ENCODE peak calls at places on chromosomes 16 and 17, in four cellular contexts. C is endodermal cell, H is H9, A is mucosa of descending colon. P is an unnamed sample.

GRCh38 chr17:76261421-76262215 is 3.5 kb upstream of the UBALD2 start:
- DNase-seq in C (no peak), H (no peak), A (no peak), P (no peak)

GRCh38 chr17:20121359-20122235 is 112.4 kb downstream of the SPECC1 start:
- DNase-seq in C (peak; percentile 95), H (peak; percentile 85), A (peak; percentile 67), P (peak; percentile 54)

GRCh38 chr16:79885320-79885719 is 284.8 kb upstream of the MAF start:
- DNase-seq in C (no peak), H (no peak), A (no peak), P (no peak)

GRCh38 chr17:34713687-34714086 is 134.3 kb downstream of the TMEM132E start:
- DNase-seq in C (peak; percentile 25), H (peak; percentile 16), A (no peak), P (no peak)

GRCh38 chr16:732332-732731 is 5.4 kb downstream of the HAGHL start:
- DNase-seq in C (no peak), H (no peak), A (no peak), P (no peak)

GRCh38 chr17:13074026-13074425 is 56.2 kb upstream of the ELAC2 start:
- DNase-seq in C (no peak), H (no peak), A (no peak), P (no peak)

GRCh38 chr17:38578229-38578628 is 27.5 kb downstream of the SRCIN1 start:
- DNase-seq in C (peak; percentile 90), H (peak; percentile 95), A (no peak), P (no peak)

GRCh38 chr16:85986931-85987749 is 88.2 kb downstream of the IRF8 start:
- DNase-seq in C (peak; percentile 87), H (peak; percentile 63), A (peak; percentile 68), P (peak; percentile 56)

GRCh38 chr16:85536411-85537330 is 76.5 kb upstream of the GSE1 start:
- DNase-seq in C (no peak), H (no peak), A (peak; percentile 51), P (peak; percentile 75)

GRCh38 chr17:32558997-32559650 is 72.3 kb downstream of the CDK5R1 start:
- DNase-seq in C (peak; percentile 26), H (no peak), A (no peak), P (no peak)

GRCh38 chr16:30121741-30122620 is 1.0 kb downstream of the MAPK3 start:
- DNase-seq in C (peak; percentile 56), H (peak; percentile 33), A (peak; percentile 75), P (peak; percentile 64)

GRCh38 chr17:17808706-17809432 is 27.9 kb downstream of the SREBF1 start:
- DNase-seq in C (peak; percentile 76), H (no peak), A (no peak), P (no peak)

GRCh38 chr16:30758988-30759461 is 2.8 kb downstream of the CFAP119 start:
- DNase-seq in C (no peak), H (no peak), A (peak; percentile 24), P (no peak)

GRCh38 chr17:14331982-14332298 is 31.1 kb downstream of the HS3ST3B1 start:
- DNase-seq in C (no peak), H (no peak), A (no peak), P (no peak)

GRCh38 chr16:86350289-86350688 is 160.0 kb upstream of the FOXF1 start:
- DNase-seq in C (no peak), H (no peak), A (no peak), P (no peak)

GRCh38 chr17:82939213-82940030 is 99.6 kb upstream of the ZNF750 start:
- DNase-seq in C (no peak), H (no peak), A (no peak), P (peak; percentile 17)

GRCh38 chr16:29808219-29808900 is 2.0 kb downstream of the MAZ start:
- DNase-seq in C (no peak), H (no peak), A (peak; percentile 59), P (peak; percentile 49)

GRCh38 chr16:78436846-78437245 is 337.4 kb downstream of the WWOX start:
- DNase-seq in C (no peak), H (no peak), A (no peak), P (no peak)

GRCh38 chr17:81558941-81559806 is 7.0 kb upstream of the FAAP100 start:
- DNase-seq in C (peak; percentile 83), H (peak; percentile 73), A (no peak), P (no peak)

GRCh38 chr17:57636985-57637667 is 108.0 kb downstream of the CCDC182 start:
- DNase-seq in C (no peak), H (no peak), A (no peak), P (no peak)

GRCh38 chr16:56907401-56907800 is 24.5 kb upstream of the HERPUD1 start:
- DNase-seq in C (no peak), H (no peak), A (no peak), P (no peak)

GRCh38 chr16:15780805-15781204 is 76.0 kb downstream of the MYH11 start:
- DNase-seq in C (no peak), H (no peak), A (no peak), P (no peak)

GRCh38 chr16:11524098-11524760 is 62.5 kb downstream of the LITAF start:
- DNase-seq in C (no peak), H (no peak), A (no peak), P (no peak)

GRCh38 chr16:80197790-80198201 is 343.0 kb upstream of the DYNLRB2 start:
- DNase-seq in C (no peak), H (no peak), A (no peak), P (no peak)

GRCh38 chr16:78543066-78543465 is 443.6 kb downstream of the WWOX start:
- DNase-seq in C (no peak), H (no peak), A (no peak), P (no peak)

GRCh38 chr16:19330801-19331484 is 45.4 kb downstream of the CLEC19A start:
- DNase-seq in C (no peak), H (peak; percentile 38), A (no peak), P (no peak)

GRCh38 chr17:71633391-71633849 is 487.4 kb upstream of the SOX9 start:
- DNase-seq in C (no peak), H (no peak), A (peak; percentile 59), P (no peak)

GRCh38 chr17:59378621-59379194 is 47.3 kb downstream of the YPEL2 start:
- DNase-seq in C (peak; percentile 69), H (no peak), A (peak; percentile 47), P (no peak)

GRCh38 chr17:59377410-59377809 is 46.0 kb downstream of the YPEL2 start:
- DNase-seq in C (no peak), H (no peak), A (no peak), P (no peak)

GRCh38 chr17:59372138-59372751 is 40.8 kb downstream of the YPEL2 start:
- DNase-seq in C (no peak), H (no peak), A (no peak), P (no peak)

GRCh38 chr17:59373879-59374495 is 42.5 kb downstream of the YPEL2 start:
- DNase-seq in C (no peak), H (no peak), A (no peak), P (no peak)

DNA sequence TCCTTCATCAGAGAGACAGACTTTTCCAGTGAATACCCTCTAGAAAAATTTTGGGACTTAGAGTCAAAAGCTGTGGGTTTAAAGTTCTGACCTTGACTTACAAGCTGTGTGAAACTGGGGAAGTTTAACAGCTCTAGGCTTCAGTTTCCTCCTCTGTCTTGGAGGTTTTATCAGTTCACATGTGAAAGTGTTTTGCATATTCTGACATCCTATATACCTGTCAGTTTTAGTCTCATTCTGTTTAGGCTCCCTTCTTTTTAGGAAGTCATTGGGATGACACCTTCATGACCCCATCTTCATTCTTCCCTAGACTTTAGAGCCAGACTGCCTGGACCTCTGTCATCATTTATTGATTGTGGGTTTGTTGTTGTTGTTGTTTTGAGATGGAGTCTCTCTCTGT is 44.4 kb downstream of the YPEL2 start:
- DNase-seq in C (no peak), H (no peak), A (no peak), P (no peak)
- H3K4me1 ChIP-seq in C (peaks cover 25% of the 10 kb centered on the region), H (peaks cover 2% of the 10 kb centered on the region), A (peaks cover 78% of the 10 kb centered on the region), P (peaks cover 40% of the 10 kb centered on the region)

GRCh38 chr16:88676502-88677242 is 9.6 kb downstream of the SNAI3 start:
- DNase-seq in C (no peak), H (no peak), A (no peak), P (no peak)

GRCh38 chr16:88671806-88672205 is 8.9 kb upstream of the MVD start:
- DNase-seq in C (no peak), H (no peak), A (no peak), P (no peak)

GRCh38 chr16:88673685-88674398 is 11.0 kb upstream of the MVD start:
- DNase-seq in C (no peak), H (no peak), A (no peak), P (no peak)

GRCh38 chr16:88669986-88670385 is 7.1 kb upstream of the MVD start:
- DNase-seq in C (no peak), H (no peak), A (no peak), P (no peak)

DNA sequence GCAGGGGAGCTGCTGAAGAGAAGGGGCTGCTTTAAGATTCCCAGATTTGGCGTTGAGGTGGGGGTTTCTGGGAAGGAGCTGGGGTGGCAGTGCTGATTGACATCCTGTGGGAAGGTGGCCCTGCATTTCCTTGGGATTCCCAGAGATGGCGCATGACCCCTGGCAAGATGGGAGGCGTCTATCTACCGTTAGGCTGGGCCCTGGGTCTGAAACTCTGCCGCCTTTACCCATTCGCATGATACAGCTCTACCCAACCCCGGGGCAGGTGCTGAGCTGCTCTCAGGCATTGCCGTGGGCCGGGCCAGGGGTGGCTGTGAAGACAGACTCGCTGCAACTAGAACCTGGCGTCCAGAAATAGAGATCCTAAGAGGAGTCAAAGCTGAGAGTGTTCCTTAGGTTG is 9.9 kb upstream of the MVD start:
- DNase-seq in C (peak; percentile 88), H (peak; percentile 86), A (peak; percentile 40), P (no peak)
- TF ChIP-seq CTCF in C (peak; percentile 77), H (peak; percentile 74), A (no peak), P (no peak)

GRCh38 chr17:41962111-41962510 is 4.5 kb upstream of the CNP start:
- DNase-seq in C (no peak), H (no peak), A (no peak), P (no peak)
- H3K4me1 ChIP-seq in C (peaks cover 13% of the 10 kb centered on the region), H (peaks cover 2% of the 10 kb centered on the region), A (peaks cover 7% of the 10 kb centered on the region), P (peaks cover 4% of the 10 kb centered on the region)

GRCh38 chr17:6626616-6627015 is 13.9 kb downstream of the KIAA0753 start:
- DNase-seq in C (no peak), H (no peak), A (no peak), P (no peak)

GRCh38 chr17:6623941-6624340 is 16.6 kb downstream of the KIAA0753 start:
- DNase-seq in C (no peak), H (no peak), A (no peak), P (no peak)

GRCh38 chr17:6630390-6630789 is 10.1 kb downstream of the KIAA0753 start:
- DNase-seq in C (no peak), H (no peak), A (no peak), P (no peak)

GRCh38 chr17:6632530-6632929 is 8.0 kb downstream of the KIAA0753 start:
- DNase-seq in C (no peak), H (no peak), A (no peak), P (no peak)

DNA sequence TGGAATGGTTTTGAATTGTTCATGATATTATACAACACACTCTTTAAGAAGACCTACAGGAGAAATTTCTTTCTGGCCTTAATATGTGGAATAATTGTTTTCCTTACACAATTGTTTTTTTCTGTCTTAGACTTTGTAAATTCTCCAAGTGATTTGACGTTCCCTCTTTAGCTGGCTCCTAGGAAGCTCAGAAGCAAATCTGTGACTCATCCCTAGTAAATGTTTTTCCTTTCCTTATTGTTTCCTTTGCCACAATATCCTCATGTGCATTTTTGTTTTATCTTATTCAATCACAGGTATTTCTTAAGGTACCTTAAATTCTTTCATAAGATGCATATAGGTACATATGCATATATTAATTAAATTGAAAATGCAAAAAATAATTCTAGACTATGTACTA is 13.5 kb downstream of the KIAA0753 start:
- DNase-seq in C (no peak), H (no peak), A (no peak), P (no peak)
- TF ChIP-seq CTCF in C (no peak), H (no peak), A (no peak), P (no peak)

P was measured in right lobe of liver.